ENCODE peak calls at places on chromosomes 3 and 15, in nine cellular contexts. O is CD8-positive, alpha-beta memory T cell; E is GM12864; M is left lung; N is OCI-LY7; P is AG10803; S is psoas muscle; X is endodermal cell; I is AG04450. G is an unnamed sample.

GRCh38 chr15:91589360-91589759 is 264.1 kb upstream of the SLCO3A1 start:
- DNase-seq in O (no peak), N (no peak), E (no peak), X (no peak), M (no peak), I (no peak), P (no peak), S (no peak), G (no peak)

GRCh38 chr3:181726351-181727121 is 14.8 kb downstream of the SOX2 start:
- DNase-seq in S (no peak), E (no peak), N (no peak), X (peak), M (no peak), I (no peak), P (no peak), O (no peak), G (no peak)

GRCh38 chr3:12716605-12717121 is 42.4 kb downstream of the TMEM40 start:
- DNase-seq in O (no peak), X (no peak), I (no peak), M (no peak), S (no peak), P (peak), E (no peak), N (peak), G (no peak)

GRCh38 chr3:123333401-123333800 is 115.5 kb downstream of the ADCY5 start:
- DNase-seq in S (no peak), E (no peak), I (no peak), X (no peak), M (peak), N (no peak), O (no peak), P (no peak), G (no peak)

GRCh38 chr3:113263020-113263419 is 51.7 kb downstream of the BOC start:
- DNase-seq in I (no peak), P (no peak), N (no peak), O (no peak), E (no peak), M (no peak), S (no peak), X (no peak), G (no peak)

GRCh38 chr3:4766716-4767499 is 212.3 kb upstream of the BHLHE40 start:
- DNase-seq in M (no peak), E (no peak), N (no peak), P (no peak), O (no peak), S (no peak), I (no peak), X (no peak), G (no peak)

GRCh38 chr3:15327941-15328340 is 4.4 kb downstream of the SH3BP5 start:
- DNase-seq in S (peak), E (no peak), X (no peak), I (no peak), M (no peak), O (no peak), P (no peak), N (peak), G (peak)

GRCh38 chr3:98602078-98602678 is 8.8 kb upstream of the CPOX start:
- DNase-seq in E (no peak), X (peak), S (no peak), M (no peak), P (peak), O (peak), I (peak), N (peak), G (no peak)

GRCh38 chr15:92079047-92079446 is 225.5 kb downstream of the SLCO3A1 start:
- DNase-seq in I (no peak), E (no peak), S (no peak), X (peak), P (no peak), O (no peak), N (peak), M (no peak), G (no peak)

GRCh38 chr3:20039082-20039764 is 1.0 kb upstream of the KAT2B start:
- DNase-seq in O (no peak), M (no peak), P (no peak), X (no peak), S (no peak), I (no peak), E (no peak), N (peak), G (no peak)

GRCh38 chr15:26641144-26641543 is 131.7 kb downstream of the GABRB3 start:
- DNase-seq in I (no peak), X (peak), N (no peak), S (no peak), E (no peak), P (no peak), O (no peak), M (no peak), G (no peak)

GRCh38 chr15:43134157-43134637 is 811 bp downstream of the TMEM62 start:
- DNase-seq in M (no peak), S (no peak), O (no peak), N (peak), E (no peak), I (no peak), X (peak), P (no peak), G (no peak)

GRCh38 chr3:52498134-52499054 is 3.3 kb downstream of the STAB1 start:
- DNase-seq in M (no peak), I (no peak), P (peak), S (peak), E (no peak), O (no peak), X (no peak), N (no peak), G (peak)

GRCh38 chr3:57060089-57060829 is at the start of gene SPATA12:
- DNase-seq in O (no peak), X (peak), I (peak), E (no peak), P (peak), N (no peak), M (peak), S (peak), G (peak)

GRCh38 chr3:173699353-173699752 is 301.8 kb downstream of the NLGN1 start:
- DNase-seq in X (no peak), E (no peak), O (no peak), S (no peak), N (no peak), P (no peak), I (no peak), M (no peak), G (no peak)

GRCh38 chr15:57865294-57865693 is 158.8 kb downstream of the POLR2M start:
- DNase-seq in P (no peak), I (no peak), M (no peak), O (no peak), S (no peak), N (peak), E (no peak), X (peak), G (no peak)

GRCh38 chr3:59127071-59127470 is 77.2 kb upstream of the CFAP20DC start:
- DNase-seq in E (no peak), O (no peak), P (peak), X (no peak), N (no peak), M (no peak), I (peak), S (no peak), G (no peak)

GRCh38 chr15:84669726-84670125 is 11.7 kb upstream of the NMB start:
- DNase-seq in O (no peak), N (no peak), E (no peak), I (no peak), S (no peak), X (no peak), P (peak), M (no peak), G (no peak)

GRCh38 chr3:175046666-175047065 is 187.5 kb downstream of the NAALADL2 start:
- DNase-seq in O (no peak), X (no peak), E (no peak), M (no peak), I (peak), P (peak), S (no peak), N (no peak), G (no peak)

GRCh38 chr3:19147905-19148767 is at the start of gene KCNH8:
- DNase-seq in S (no peak), I (no peak), E (no peak), O (no peak), M (peak), X (peak), P (no peak), N (peak), G (peak)

GRCh38 chr3:197508511-197508910 is 47.3 kb downstream of the BDH1 start:
- DNase-seq in X (peak), P (no peak), S (no peak), N (no peak), O (no peak), M (peak), I (no peak), E (no peak), G (no peak)

GRCh38 chr3:190012784-190013183 is 107.9 kb downstream of the P3H2 start:
- DNase-seq in N (no peak), O (no peak), I (no peak), S (no peak), E (no peak), P (no peak), M (no peak), X (no peak), G (no peak)

GRCh38 chr15:89797678-89798201 is 16.9 kb downstream of the ANPEP start:
- DNase-seq in O (no peak), N (no peak), S (no peak), X (no peak), P (no peak), M (peak), I (no peak), E (no peak), G (no peak)

GRCh38 chr15:100245496-100245838 is 96.3 kb downstream of the ADAMTS17 start:
- DNase-seq in N (no peak), M (no peak), S (no peak), P (no peak), E (no peak), I (no peak), X (no peak), O (no peak), G (no peak)

GRCh38 chr15:96693990-96694517 is 363.6 kb downstream of the NR2F2 start:
- DNase-seq in O (no peak), E (no peak), M (no peak), X (no peak), S (no peak), N (no peak), I (no peak), P (no peak), G (no peak)

GRCh38 chr15:79593119-79593869 is 161.2 kb downstream of the MINAR1 start:
- DNase-seq in E (no peak), O (no peak), N (peak), P (peak), I (no peak), X (peak), M (no peak), S (no peak), G (no peak)

GRCh38 chr15:34059476-34059875 is 20.5 kb upstream of the AVEN start:
- DNase-seq in P (no peak), N (no peak), X (no peak), E (no peak), I (no peak), S (no peak), M (no peak), O (no peak), G (no peak)

GRCh38 chr3:190281308-190282051 is 40.8 kb downstream of the CLDN1 start:
- DNase-seq in N (no peak), M (no peak), X (no peak), S (no peak), I (no peak), E (no peak), O (no peak), P (peak), G (no peak)

GRCh38 chr3:9955611-9956352 is 3.6 kb upstream of the PRRT3 start:
- DNase-seq in X (no peak), M (no peak), O (no peak), E (no peak), S (no peak), I (no peak), P (no peak), N (no peak), G (no peak)

GRCh38 chr15:29451201-29451781 is 181.7 kb upstream of the NSMCE3 start:
- DNase-seq in N (no peak), P (no peak), X (peak), S (no peak), M (no peak), O (no peak), E (no peak), I (no peak), G (no peak)

GRCh38 chr3:39149059-39149455 is 4.3 kb downstream of the CSRNP1 start:
- DNase-seq in N (peak), E (no peak), I (no peak), X (no peak), P (no peak), O (no peak), M (no peak), S (no peak), G (no peak)
- H3K4me3 ChIP-seq in N (peak), E (no peak), I (no peak), X (peak), P (no peak), O (no peak), M (no peak), S (peak), G (no peak)

GRCh38 chr15:46934851-46935250 is 782.5 kb upstream of the SEMA6D start:
- DNase-seq in P (no peak), O (no peak), X (no peak), S (no peak), N (no peak), M (no peak), I (no peak), E (no peak), G (no peak)
- H3K4me3 ChIP-seq in P (no peak), O (no peak), X (no peak), S (no peak), N (no peak), M (no peak), I (no peak), E (no peak), G (no peak)

GRCh38 chr3:29144807-29145206 is 136.1 kb upstream of the RBMS3 start:
- DNase-seq in E (no peak), S (peak), O (no peak), P (peak), I (peak), N (no peak), M (no peak), X (no peak), G (peak)

GRCh38 chr3:29141912-29142262 is 139.0 kb upstream of the RBMS3 start:
- DNase-seq in M (no peak), I (no peak), O (no peak), P (no peak), X (no peak), N (no peak), S (no peak), E (no peak), G (no peak)

GRCh38 chr3:29143151-29143550 is 137.7 kb upstream of the RBMS3 start:
- DNase-seq in E (no peak), I (no peak), N (no peak), S (no peak), O (no peak), P (no peak), M (no peak), X (no peak), G (no peak)

GRCh38 chr3:29145370-29145769 is 135.5 kb upstream of the RBMS3 start:
- DNase-seq in N (no peak), M (no peak), O (no peak), X (no peak), S (no peak), P (no peak), E (no peak), I (no peak), G (no peak)

GRCh38 chr3:29144361-29144760 is 136.5 kb upstream of the RBMS3 start:
- DNase-seq in N (no peak), O (no peak), M (no peak), P (no peak), X (no peak), I (no peak), E (no peak), S (no peak), G (no peak)
- H3K4me3 ChIP-seq in N (no peak), O (no peak), M (no peak), P (no peak), X (no peak), I (no peak), E (no peak), S (no peak), G (no peak)

GRCh38 chr3:141383555-141384129 is 15.3 kb downstream of the ZBTB38 start:
- DNase-seq in S (no peak), O (no peak), M (no peak), P (peak), E (no peak), X (no peak), N (peak), I (no peak), G (no peak)

GRCh38 chr3:141384157-141384556 is 15.9 kb downstream of the ZBTB38 start:
- DNase-seq in X (no peak), I (no peak), S (no peak), E (no peak), O (no peak), N (no peak), P (peak), M (no peak), G (no peak)

GRCh38 chr3:141386080-141386594 is 17.8 kb downstream of the ZBTB38 start:
- DNase-seq in I (no peak), S (no peak), E (no peak), M (no peak), N (peak), P (no peak), O (no peak), X (no peak), G (no peak)

GRCh38 chr3:141385386-141386079 is 17.2 kb downstream of the ZBTB38 start:
- DNase-seq in I (no peak), E (no peak), P (peak), M (no peak), N (peak), S (no peak), X (no peak), O (no peak), G (no peak)

DNA sequence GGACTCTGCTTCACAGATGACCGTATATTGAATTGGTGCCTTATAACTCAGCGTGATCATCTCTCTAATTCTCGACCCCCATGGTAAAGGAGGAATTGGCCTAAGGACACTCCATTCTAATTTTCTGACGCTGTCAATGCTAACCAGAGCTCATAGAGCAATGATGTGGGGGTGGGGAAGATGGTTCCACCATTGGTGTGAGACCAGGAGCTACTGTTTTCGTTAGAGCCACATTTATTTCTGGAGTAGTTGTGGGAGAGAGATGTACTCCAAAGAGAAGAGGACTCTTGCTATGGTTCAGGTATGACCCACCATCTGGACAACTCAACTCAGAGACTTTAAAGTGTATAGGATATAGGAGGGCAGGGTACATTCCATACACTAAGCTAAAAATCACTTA is 16.3 kb downstream of the ZBTB38 start:
- DNase-seq in O (no peak), S (no peak), P (no peak), E (no peak), N (no peak), X (no peak), M (no peak), I (no peak), G (no peak)
- H3K4me3 ChIP-seq in O (no peak), S (no peak), P (peak), E (peak), N (peak), X (no peak), M (no peak), I (peak), G (no peak)